ENCODE peak calls at places on chromosomes 2 and 18, in five cellular contexts. One of them, this sample, is unnamed. For H3K4me1, the result is how much of the 10 kb centered on the place peaks cover.

GRCh38 chr2:20579866-20580265 is 71.0 kb downstream of the HS1BP3 start:
- DNase-seq in neural progenitor cell: no peak
- DNase-seq in kidney: peak
- DNase-seq in tibial nerve: no peak
- DNase-seq in uterus: no peak
- DNase-seq in this sample: no peak

GRCh38 chr18:39870586-39870985 is 2084.4 kb upstream of the PIK3C3 start:
- DNase-seq in kidney: no peak
- DNase-seq in tibial nerve: no peak
- DNase-seq in neural progenitor cell: no peak
- DNase-seq in uterus: no peak
- DNase-seq in this sample: no peak

GRCh38 chr2:53863538-53864227 is 3.9 kb upstream of the GPR75 start:
- DNase-seq in uterus: no peak
- DNase-seq in neural progenitor cell: no peak
- DNase-seq in kidney: no peak
- DNase-seq in tibial nerve: no peak
- DNase-seq in this sample: no peak

GRCh38 chr2:61328707-61329251 is 142.1 kb downstream of the USP34 start:
- DNase-seq in neural progenitor cell: no peak
- DNase-seq in kidney: no peak
- DNase-seq in tibial nerve: no peak
- DNase-seq in uterus: no peak
- DNase-seq in this sample: no peak

GRCh38 chr2:62305421-62306176 is 109.7 kb downstream of the B3GNT2 start:
- DNase-seq in tibial nerve: no peak
- DNase-seq in uterus: no peak
- DNase-seq in neural progenitor cell: no peak
- DNase-seq in kidney: no peak
- DNase-seq in this sample: no peak

GRCh38 chr2:198807131-198807530 is 650.6 kb downstream of the SATB2 start:
- DNase-seq in neural progenitor cell: no peak
- DNase-seq in kidney: no peak
- DNase-seq in uterus: no peak
- DNase-seq in tibial nerve: no peak
- DNase-seq in this sample: no peak

GRCh38 chr2:239942871-239943311 is 82.3 kb downstream of the NDUFA10 start:
- DNase-seq in tibial nerve: no peak
- DNase-seq in kidney: peak
- DNase-seq in neural progenitor cell: no peak
- DNase-seq in uterus: no peak
- DNase-seq in this sample: no peak

GRCh38 chr18:63480892-63481291 is 4.1 kb downstream of the SERPINB5 start:
- DNase-seq in tibial nerve: no peak
- DNase-seq in kidney: no peak
- DNase-seq in neural progenitor cell: no peak
- DNase-seq in uterus: no peak
- DNase-seq in this sample: no peak

GRCh38 chr2:20578895-20579825 is 71.7 kb downstream of the HS1BP3 start:
- DNase-seq in kidney: peak
- DNase-seq in neural progenitor cell: no peak
- DNase-seq in tibial nerve: peak
- DNase-seq in uterus: peak
- DNase-seq in this sample: peak

GRCh38 chr18:8607776-8608682 is 1.2 kb upstream of the RAB12 start:
- DNase-seq in neural progenitor cell: no peak
- DNase-seq in tibial nerve: no peak
- DNase-seq in kidney: no peak
- DNase-seq in uterus: peak
- DNase-seq in this sample: no peak

GRCh38 chr2:48397846-48398245 is 132.1 kb upstream of the STON1 start:
- DNase-seq in kidney: no peak
- DNase-seq in neural progenitor cell: peak
- DNase-seq in tibial nerve: no peak
- DNase-seq in uterus: no peak
- DNase-seq in this sample: no peak

GRCh38 chr2:237064203-237065061 is 21.3 kb upstream of the COPS8 start:
- DNase-seq in kidney: peak
- DNase-seq in neural progenitor cell: peak
- DNase-seq in uterus: no peak
- DNase-seq in tibial nerve: no peak
- DNase-seq in this sample: no peak

GRCh38 chr2:173122936-173123335 is 47.3 kb downstream of the MAP3K20 start:
- DNase-seq in tibial nerve: no peak
- DNase-seq in kidney: no peak
- DNase-seq in neural progenitor cell: no peak
- DNase-seq in uterus: no peak
- DNase-seq in this sample: no peak

GRCh38 chr2:234491281-234491680 is 5.6 kb downstream of the ARL4C start:
- DNase-seq in kidney: no peak
- DNase-seq in uterus: no peak
- DNase-seq in tibial nerve: no peak
- DNase-seq in neural progenitor cell: no peak
- DNase-seq in this sample: no peak

GRCh38 chr2:129732630-129733026 is 246.8 kb upstream of the RAB6C start:
- DNase-seq in kidney: no peak
- DNase-seq in neural progenitor cell: no peak
- DNase-seq in uterus: no peak
- DNase-seq in tibial nerve: no peak
- DNase-seq in this sample: no peak

GRCh38 chr2:234446404-234447076 is 50.3 kb downstream of the ARL4C start:
- DNase-seq in tibial nerve: peak
- DNase-seq in uterus: peak
- DNase-seq in kidney: peak
- DNase-seq in neural progenitor cell: no peak
- DNase-seq in this sample: peak

GRCh38 chr18:69759046-69759445 is 188.6 kb downstream of the CD226 start:
- DNase-seq in neural progenitor cell: no peak
- DNase-seq in uterus: no peak
- DNase-seq in kidney: no peak
- DNase-seq in tibial nerve: no peak
- DNase-seq in this sample: no peak

GRCh38 chr2:29114841-29115609 is at the start of gene CLIP4:
- DNase-seq in tibial nerve: peak
- DNase-seq in uterus: peak
- DNase-seq in neural progenitor cell: peak
- DNase-seq in kidney: peak
- DNase-seq in this sample: peak

GRCh38 chr2:174595904-174596397 is 1.7 kb downstream of the WIPF1 start:
- DNase-seq in neural progenitor cell: no peak
- DNase-seq in uterus: no peak
- DNase-seq in tibial nerve: no peak
- DNase-seq in kidney: no peak
- DNase-seq in this sample: no peak

GRCh38 chr18:44601447-44601846 is 79.2 kb upstream of the SETBP1 start:
- DNase-seq in tibial nerve: no peak
- DNase-seq in neural progenitor cell: no peak
- DNase-seq in uterus: no peak
- DNase-seq in kidney: no peak
- DNase-seq in this sample: no peak

GRCh38 chr2:165624139-165624803 is 154.8 kb downstream of the CSRNP3 start:
- DNase-seq in tibial nerve: no peak
- DNase-seq in uterus: no peak
- DNase-seq in neural progenitor cell: peak
- DNase-seq in kidney: no peak
- DNase-seq in this sample: no peak

GRCh38 chr2:240463274-240463865 is 27.9 kb downstream of the GPC1 start:
- DNase-seq in tibial nerve: peak
- DNase-seq in uterus: peak
- DNase-seq in kidney: peak
- DNase-seq in neural progenitor cell: no peak
- DNase-seq in this sample: no peak

GRCh38 chr18:9984025-9984424 is 70.2 kb downstream of the VAPA start:
- DNase-seq in kidney: no peak
- DNase-seq in tibial nerve: no peak
- DNase-seq in neural progenitor cell: no peak
- DNase-seq in uterus: no peak
- DNase-seq in this sample: no peak

GRCh38 chr2:221761260-221761659 is 189.2 kb upstream of the EPHA4 start:
- DNase-seq in kidney: no peak
- DNase-seq in neural progenitor cell: no peak
- DNase-seq in tibial nerve: no peak
- DNase-seq in uterus: no peak
- DNase-seq in this sample: no peak

GRCh38 chr2:176106636-176107539 is at the start of gene HOXD11:
- DNase-seq in neural progenitor cell: peak
- DNase-seq in tibial nerve: peak
- DNase-seq in kidney: peak
- DNase-seq in uterus: peak
- DNase-seq in this sample: peak

GRCh38 chr18:26135563-26135962 is 1.9 kb downstream of the PSMA8 start:
- DNase-seq in uterus: no peak
- DNase-seq in tibial nerve: no peak
- DNase-seq in kidney: no peak
- DNase-seq in neural progenitor cell: no peak
- DNase-seq in this sample: no peak

GRCh38 chr18:26133652-26134051 is at the start of gene PSMA8:
- DNase-seq in neural progenitor cell: peak
- DNase-seq in uterus: no peak
- DNase-seq in tibial nerve: no peak
- DNase-seq in kidney: peak
- DNase-seq in this sample: peak

GRCh38 chr18:26134110-26134509 is 441 bp downstream of the PSMA8 start:
- DNase-seq in uterus: no peak
- DNase-seq in kidney: no peak
- DNase-seq in neural progenitor cell: no peak
- DNase-seq in tibial nerve: no peak
- DNase-seq in this sample: no peak
- H3K4me3 ChIP-seq in uterus: no peak
- H3K4me3 ChIP-seq in kidney: no peak
- H3K4me3 ChIP-seq in neural progenitor cell: no peak
- H3K4me3 ChIP-seq in tibial nerve: peak
- H3K4me3 ChIP-seq in this sample: no peak

GRCh38 chr2:69023236-69023635 is 10.3 kb downstream of the ANTXR1 start:
- DNase-seq in kidney: no peak
- DNase-seq in uterus: no peak
- DNase-seq in tibial nerve: no peak
- DNase-seq in neural progenitor cell: no peak
- DNase-seq in this sample: no peak
- H3K4me1 ChIP-seq in kidney: under half
- H3K4me1 ChIP-seq in uterus: under half
- H3K4me1 ChIP-seq in tibial nerve: under half
- H3K4me1 ChIP-seq in neural progenitor cell: under half
- H3K4me1 ChIP-seq in this sample: under half

GRCh38 chr2:17576802-17577201 is 36.3 kb downstream of the VSNL1 start:
- DNase-seq in kidney: no peak
- DNase-seq in uterus: no peak
- DNase-seq in tibial nerve: no peak
- DNase-seq in neural progenitor cell: no peak
- DNase-seq in this sample: no peak

GRCh38 chr2:17574406-17575073 is 34.0 kb downstream of the VSNL1 start:
- DNase-seq in kidney: no peak
- DNase-seq in uterus: no peak
- DNase-seq in tibial nerve: no peak
- DNase-seq in neural progenitor cell: no peak
- DNase-seq in this sample: no peak

GRCh38 chr2:17571681-17572080 is 31.2 kb downstream of the VSNL1 start:
- DNase-seq in tibial nerve: no peak
- DNase-seq in neural progenitor cell: no peak
- DNase-seq in uterus: no peak
- DNase-seq in kidney: no peak
- DNase-seq in this sample: no peak

GRCh38 chr2:17573806-17574175 is 33.3 kb downstream of the VSNL1 start:
- DNase-seq in uterus: no peak
- DNase-seq in neural progenitor cell: no peak
- DNase-seq in tibial nerve: no peak
- DNase-seq in kidney: no peak
- DNase-seq in this sample: no peak

GRCh38 chr2:17573085-17573805 is 32.7 kb downstream of the VSNL1 start:
- DNase-seq in uterus: no peak
- DNase-seq in kidney: no peak
- DNase-seq in tibial nerve: no peak
- DNase-seq in neural progenitor cell: no peak
- DNase-seq in this sample: no peak
- TF ChIP-seq CTCF in uterus: peak
- TF ChIP-seq CTCF in kidney: no peak
- TF ChIP-seq CTCF in tibial nerve: no peak
- TF ChIP-seq CTCF in neural progenitor cell: peak
- TF ChIP-seq CTCF in this sample: no peak

GRCh38 chr2:42170619-42171395 is 1.7 kb downstream of the EML4 start:
- DNase-seq in uterus: no peak
- DNase-seq in neural progenitor cell: no peak
- DNase-seq in tibial nerve: no peak
- DNase-seq in kidney: no peak
- DNase-seq in this sample: no peak

GRCh38 chr2:42172020-42172419 is 2.9 kb downstream of the EML4 start:
- DNase-seq in kidney: no peak
- DNase-seq in tibial nerve: no peak
- DNase-seq in uterus: no peak
- DNase-seq in neural progenitor cell: no peak
- DNase-seq in this sample: no peak

GRCh38 chr2:42169869-42170465 is 814 bp downstream of the EML4 start:
- DNase-seq in kidney: no peak
- DNase-seq in uterus: no peak
- DNase-seq in neural progenitor cell: peak
- DNase-seq in tibial nerve: no peak
- DNase-seq in this sample: no peak

GRCh38 chr2:42171396-42171971 is 2.3 kb downstream of the EML4 start:
- DNase-seq in neural progenitor cell: peak
- DNase-seq in tibial nerve: no peak
- DNase-seq in uterus: no peak
- DNase-seq in kidney: no peak
- DNase-seq in this sample: no peak

DNA sequence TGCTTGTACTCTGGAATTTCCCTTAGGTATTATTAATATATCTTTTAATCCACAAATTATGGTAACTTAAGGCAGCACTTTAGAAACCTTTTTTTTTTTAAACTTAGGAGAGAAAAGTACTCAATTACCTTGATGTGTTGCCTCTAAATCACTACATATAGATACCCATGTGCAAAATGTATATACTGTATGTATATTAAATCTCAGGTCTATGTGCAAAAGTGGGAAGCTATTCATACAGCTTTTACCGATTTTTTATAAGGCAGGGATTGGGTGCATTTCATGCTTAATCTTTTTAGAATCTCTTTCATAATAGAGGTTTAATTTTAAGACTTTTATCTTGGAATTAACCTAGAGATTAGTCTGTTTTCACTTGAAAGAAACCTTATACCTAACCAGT is 3.4 kb downstream of the EML4 start:
- DNase-seq in kidney: no peak
- DNase-seq in uterus: no peak
- DNase-seq in tibial nerve: no peak
- DNase-seq in neural progenitor cell: no peak
- DNase-seq in this sample: no peak
- H3K4me3 ChIP-seq in kidney: no peak
- H3K4me3 ChIP-seq in uterus: no peak
- H3K4me3 ChIP-seq in tibial nerve: no peak
- H3K4me3 ChIP-seq in neural progenitor cell: peak
- H3K4me3 ChIP-seq in this sample: no peak

DNA sequence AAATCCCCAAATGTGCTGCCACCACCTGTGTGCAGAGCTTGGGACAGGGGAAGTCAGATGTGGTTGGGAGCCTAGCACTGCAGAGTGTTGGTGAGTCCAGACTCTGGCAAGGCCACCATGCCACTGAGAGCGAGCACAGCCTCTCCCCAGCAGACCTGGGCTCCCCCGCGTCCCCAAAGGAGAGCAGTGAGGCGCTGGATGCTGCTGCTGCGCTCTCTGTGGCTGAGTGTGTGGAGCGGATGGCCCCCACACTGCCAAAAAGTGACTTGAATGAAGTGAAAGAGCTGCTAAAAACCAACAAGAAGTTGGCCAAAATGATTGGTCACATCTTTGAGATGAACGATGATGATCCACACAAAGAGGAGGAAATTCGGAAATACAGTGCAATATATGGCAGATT is 10.7 kb downstream of the NAB1 start:
- DNase-seq in tibial nerve: no peak
- DNase-seq in uterus: no peak
- DNase-seq in neural progenitor cell: no peak
- DNase-seq in kidney: no peak
- DNase-seq in this sample: no peak
- H3K4me1 ChIP-seq in tibial nerve: under half
- H3K4me1 ChIP-seq in uterus: under half
- H3K4me1 ChIP-seq in neural progenitor cell: under half
- H3K4me1 ChIP-seq in kidney: under half
- H3K4me1 ChIP-seq in this sample: under half